ENCODE peak calls at places on chromosome 2, in ten cellular contexts. C, I, S, T, K, M, B, L, F and J are unnamed samples.

GRCh38 chr2:66570471-66570870 is 135.5 kb downstream of the MEIS1 start:
- DNase-seq in C (no peak), I (no peak), S (no peak), T (no peak), K (no peak), M (no peak), B (no peak), L (no peak), F (no peak), J (no peak)

GRCh38 chr2:232103140-232103737 is 141.7 kb downstream of the DIS3L2 start:
- DNase-seq in C (no peak), I (no peak), S (peak), T (no peak), K (no peak), M (no peak), B (no peak), L (no peak), F (no peak), J (no peak)

GRCh38 chr2:152344561-152345195 is 9.7 kb downstream of the FMNL2 start:
- DNase-seq in C (no peak), I (no peak), S (no peak), T (no peak), K (no peak), M (peak), B (no peak), L (no peak), F (no peak), J (no peak)

GRCh38 chr2:108370080-108370479 is 7.7 kb upstream of the SULT1C4 start:
- DNase-seq in C (no peak), I (no peak), S (no peak), T (no peak), K (no peak), M (peak), B (no peak), L (no peak), F (no peak), J (no peak)

GRCh38 chr2:163733301-163733938 is 2.4 kb downstream of the FIGN start:
- DNase-seq in C (no peak), I (peak), S (no peak), T (no peak), K (no peak), M (no peak), B (peak), L (no peak), F (no peak), J (no peak)

GRCh38 chr2:167706800-167707199 is 540.6 kb downstream of the STK39 start:
- DNase-seq in C (no peak), I (no peak), S (no peak), T (no peak), K (no peak), M (peak), B (no peak), L (no peak), F (no peak), J (no peak)

GRCh38 chr2:128593518-128594272 is 275.0 kb upstream of the HS6ST1 start:
- DNase-seq in C (no peak), I (peak), S (peak), T (no peak), K (no peak), M (no peak), B (no peak), L (no peak), F (no peak), J (peak)

GRCh38 chr2:44689516-44689915 is 252.0 kb upstream of the SIX3 start:
- DNase-seq in C (no peak), I (no peak), S (no peak), T (no peak), K (no peak), M (no peak), B (no peak), L (no peak), F (no peak), J (no peak)

GRCh38 chr2:54945401-54946219 is 104.6 kb downstream of the RTN4 start:
- DNase-seq in C (no peak), I (peak), S (peak), T (no peak), K (peak), M (peak), B (peak), L (no peak), F (peak), J (peak)

DNA sequence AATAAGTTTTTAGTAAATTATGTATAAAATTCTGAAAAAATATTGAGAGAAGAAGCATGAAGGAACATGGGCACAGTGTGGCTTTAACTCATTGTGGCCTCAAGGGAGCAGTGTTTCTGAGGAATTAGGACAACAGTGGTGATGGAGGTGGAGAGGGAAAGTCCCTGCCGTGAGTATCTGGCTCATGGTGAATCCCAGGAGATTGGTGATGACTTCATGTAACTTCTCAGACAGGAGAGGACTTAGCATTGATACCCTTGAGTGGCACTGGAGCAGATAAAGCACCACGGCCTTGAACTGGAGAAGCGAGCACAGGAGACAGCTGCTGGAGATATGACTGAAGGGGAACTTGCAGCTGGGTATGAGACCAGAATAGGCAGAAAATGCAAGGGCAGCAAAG is 35.0 kb upstream of the LRP1B start:
- DNase-seq in C (peak), I (no peak), S (peak), T (no peak), K (peak), M (peak), B (no peak), L (no peak), F (peak), J (no peak)
- TF ChIP-seq CTCF in C (peak), I (no peak), S (peak), T (no peak), K (peak), M (peak), B (no peak), L (no peak), F (peak), J (no peak)

GRCh38 chr2:149617476-149617875 is 29.9 kb upstream of the MMADHC start:
- DNase-seq in C (no peak), I (no peak), S (peak), T (no peak), K (no peak), M (no peak), B (no peak), L (no peak), F (no peak), J (no peak)
- TF ChIP-seq CTCF in C (no peak), I (no peak), S (no peak), T (no peak), K (no peak), M (no peak), B (no peak), L (no peak), F (no peak), J (no peak)

DNA sequence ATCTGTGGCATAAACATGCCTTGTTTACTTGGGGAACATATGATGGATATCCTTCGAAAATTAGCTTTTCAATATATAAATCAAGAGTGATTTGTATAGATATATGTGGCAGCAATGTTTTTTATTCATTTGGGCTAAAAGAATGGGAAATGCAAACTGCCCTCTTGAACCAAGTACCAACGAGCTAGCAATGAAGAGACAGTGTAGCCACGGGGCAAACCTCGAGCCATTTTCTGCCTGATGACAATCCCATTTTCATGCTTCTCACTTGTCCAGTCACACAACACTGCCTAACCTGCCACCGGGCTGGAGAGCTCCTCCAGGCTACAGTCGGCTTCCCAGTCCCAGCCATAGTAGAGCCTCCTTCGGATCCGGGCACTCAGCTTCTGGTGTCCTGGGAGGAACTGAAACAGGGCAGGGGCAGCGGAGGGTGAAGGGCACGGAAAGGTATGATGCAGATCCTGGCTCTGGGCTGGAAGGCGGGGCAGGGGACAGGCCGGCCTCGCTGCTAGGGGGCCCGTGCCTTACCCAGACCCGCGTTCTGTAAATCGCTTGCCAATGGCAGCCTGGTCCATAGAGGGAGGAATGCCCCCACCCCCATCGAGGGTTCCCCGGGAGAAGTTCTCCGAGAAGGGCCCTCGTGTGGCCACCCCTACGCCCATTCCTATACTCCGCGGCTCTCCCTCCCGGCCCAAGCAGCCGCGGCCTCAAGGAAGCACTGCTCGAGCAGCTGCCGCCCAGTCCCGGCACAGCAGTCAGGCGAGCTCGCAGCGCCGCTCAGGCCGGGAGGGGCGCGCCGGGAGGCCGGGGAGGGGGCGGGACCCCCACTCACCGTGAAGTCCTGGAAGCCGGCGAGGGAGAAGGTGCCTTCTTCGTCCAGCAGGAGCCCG is 552 bp downstream of the CNPPD1 start:
- DNase-seq in C (peak), I (peak), S (peak), T (peak), K (peak), M (no peak), B (peak), L (peak), F (peak), J (peak)
- TF ChIP-seq CTCF in C (no peak), I (no peak), S (no peak), T (no peak), K (no peak), M (peak), B (no peak), L (no peak), F (no peak), J (peak)

GRCh38 chr2:200618590-200619021 is 32.8 kb downstream of the AOX1 start:
- DNase-seq in C (no peak), I (no peak), S (no peak), T (no peak), K (peak), M (no peak), B (no peak), L (no peak), F (peak), J (no peak)
- TF ChIP-seq CTCF in C (peak), I (no peak), S (no peak), T (no peak), K (no peak), M (peak), B (no peak), L (no peak), F (peak), J (no peak)

DNA sequence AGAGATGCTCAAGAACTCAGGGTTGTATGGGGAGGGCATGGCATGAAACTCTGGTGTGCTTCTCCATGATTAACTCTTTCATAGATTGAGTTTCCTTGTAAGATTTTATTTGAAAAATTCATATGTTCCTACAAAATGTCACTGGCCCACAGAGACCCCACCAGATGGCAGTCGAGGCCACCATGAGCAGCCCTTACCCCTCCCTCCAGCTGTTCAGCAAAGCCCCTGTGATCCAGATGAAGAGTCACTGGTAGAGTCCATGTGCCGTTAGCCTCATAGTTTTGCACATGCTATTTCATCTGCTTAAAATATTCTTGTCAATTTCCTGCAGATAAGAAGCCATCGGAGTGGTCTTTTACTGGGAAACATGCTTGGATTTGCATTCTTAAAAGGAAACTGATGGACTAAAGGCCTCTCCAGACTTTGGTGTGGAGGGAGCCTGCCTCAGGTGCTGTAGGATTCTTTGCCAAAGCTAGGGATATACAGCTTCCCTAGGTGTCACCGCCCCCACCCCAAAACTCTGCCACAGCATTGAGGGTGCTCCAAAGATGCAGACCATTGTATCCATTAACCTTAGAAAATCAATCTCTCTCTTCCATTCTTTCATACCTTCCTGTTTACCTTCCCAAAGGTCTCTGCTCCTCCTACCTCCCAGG is 18.8 kb downstream of the ZNF385B start:
- DNase-seq in C (no peak), I (no peak), S (no peak), T (no peak), K (peak), M (peak), B (no peak), L (no peak), F (peak), J (no peak)
- TF ChIP-seq CTCF in C (peak), I (no peak), S (peak), T (no peak), K (peak), M (peak), B (no peak), L (no peak), F (peak), J (no peak)

GRCh38 chr2:200702646-200703118 is 109.0 kb upstream of the BZW1 start:
- DNase-seq in C (no peak), I (no peak), S (no peak), T (no peak), K (peak), M (peak), B (no peak), L (no peak), F (no peak), J (no peak)

GRCh38 chr2:200702044-200702443 is 109.7 kb upstream of the BZW1 start:
- DNase-seq in C (no peak), I (no peak), S (no peak), T (no peak), K (no peak), M (no peak), B (no peak), L (no peak), F (no peak), J (no peak)

GRCh38 chr2:200703926-200704637 is 107.6 kb upstream of the BZW1 start:
- DNase-seq in C (no peak), I (no peak), S (no peak), T (no peak), K (no peak), M (no peak), B (no peak), L (no peak), F (no peak), J (no peak)

GRCh38 chr2:200703132-200703925 is 108.4 kb upstream of the BZW1 start:
- DNase-seq in C (peak), I (no peak), S (peak), T (peak), K (peak), M (peak), B (no peak), L (no peak), F (peak), J (no peak)

GRCh38 chr2:200705305-200705985 is 106.3 kb upstream of the BZW1 start:
- DNase-seq in C (peak), I (no peak), S (peak), T (no peak), K (no peak), M (peak), B (no peak), L (no peak), F (no peak), J (no peak)
- TF ChIP-seq CTCF in C (peak), I (no peak), S (peak), T (no peak), K (no peak), M (peak), B (no peak), L (no peak), F (no peak), J (no peak)

GRCh38 chr2:137096693-137097092 is 331.3 kb downstream of the THSD7B start:
- DNase-seq in C (no peak), I (no peak), S (no peak), T (no peak), K (peak), M (peak), B (no peak), L (no peak), F (no peak), J (no peak)
- TF ChIP-seq CTCF in C (no peak), I (no peak), S (no peak), T (no peak), K (no peak), M (peak), B (no peak), L (no peak), F (peak), J (no peak)

DNA sequence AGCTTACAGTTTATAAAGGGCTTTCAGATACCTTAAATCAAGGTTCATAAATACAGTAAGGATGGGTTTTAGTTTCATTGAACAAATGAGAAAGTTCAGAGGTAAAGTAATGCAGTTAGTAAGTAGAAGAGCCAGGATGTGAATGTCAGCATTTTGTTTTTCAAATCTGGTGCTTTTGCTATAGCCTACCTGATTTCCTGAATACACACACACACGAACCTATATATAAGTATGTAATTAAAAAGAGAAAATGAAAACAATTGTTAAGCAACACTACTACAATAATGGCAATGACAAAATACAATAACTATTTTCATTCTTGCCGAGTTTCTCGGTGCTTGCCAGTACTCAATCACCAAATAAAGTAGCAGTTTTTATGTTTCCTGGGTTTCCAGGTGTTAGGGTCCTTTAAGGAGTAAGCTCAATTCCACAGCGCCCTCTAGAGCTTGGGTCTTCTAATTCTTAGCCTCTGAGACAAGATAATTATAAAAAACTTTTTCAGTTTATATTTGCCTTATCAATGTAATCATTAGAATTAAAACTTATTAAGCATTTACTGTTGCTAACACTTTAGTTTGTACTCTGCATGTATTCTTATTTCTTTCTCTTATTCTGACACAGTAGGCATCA is 512.9 kb upstream of the ACVR2A start:
- DNase-seq in C (no peak), I (peak), S (peak), T (no peak), K (peak), M (peak), B (no peak), L (no peak), F (peak), J (peak)
- TF ChIP-seq CTCF in C (no peak), I (peak), S (peak), T (no peak), K (peak), M (peak), B (no peak), L (no peak), F (peak), J (peak)

GRCh38 chr2:37997629-37998028 is 72.5 kb downstream of the RMDN2 start:
- DNase-seq in C (no peak), I (no peak), S (no peak), T (no peak), K (no peak), M (no peak), B (no peak), L (no peak), F (no peak), J (no peak)

GRCh38 chr2:37992631-37993030 is 67.5 kb downstream of the RMDN2 start:
- DNase-seq in C (no peak), I (no peak), S (no peak), T (no peak), K (no peak), M (no peak), B (no peak), L (no peak), F (no peak), J (no peak)

DNA sequence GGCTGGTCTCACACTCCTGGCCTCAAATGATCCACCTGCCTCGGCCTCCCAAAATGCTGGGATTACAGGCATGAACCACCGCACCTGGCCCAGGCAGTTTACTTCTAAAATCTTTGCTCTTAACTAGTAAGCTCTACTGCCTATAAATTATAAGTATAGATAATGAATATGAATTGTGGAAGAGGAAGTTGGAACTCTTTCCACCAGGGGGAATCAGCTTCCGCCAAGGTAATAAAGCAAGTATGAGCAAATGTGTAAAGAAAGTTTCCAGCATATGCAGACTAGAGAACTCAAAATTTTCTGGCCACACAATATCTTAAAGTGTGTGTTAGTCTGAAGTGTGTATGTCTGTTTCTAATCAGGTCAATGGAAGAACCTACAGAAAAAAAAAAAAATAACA is 68.0 kb downstream of the RMDN2 start:
- DNase-seq in C (no peak), I (no peak), S (no peak), T (no peak), K (no peak), M (no peak), B (no peak), L (no peak), F (peak), J (no peak)
- TF ChIP-seq CTCF in C (no peak), I (no peak), S (no peak), T (no peak), K (no peak), M (no peak), B (no peak), L (no peak), F (no peak), J (no peak)

DNA sequence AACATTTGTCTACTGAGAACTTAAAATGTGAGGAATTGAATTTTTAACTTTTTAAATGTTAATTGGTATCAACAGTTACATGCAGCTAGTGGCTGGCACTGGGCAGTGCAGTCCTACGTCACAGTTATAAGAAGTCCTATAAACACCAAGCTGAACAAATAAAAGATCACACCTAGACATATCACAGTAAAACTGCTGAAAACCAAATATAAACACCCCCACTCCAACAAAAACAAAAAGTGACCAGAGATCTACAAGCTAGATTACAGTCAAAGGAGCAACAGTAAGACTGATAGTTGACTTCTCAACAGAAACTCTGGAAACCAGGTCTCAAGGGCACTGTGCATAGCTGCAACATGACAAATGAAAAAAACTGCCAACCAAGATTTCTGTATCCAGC is 19.4 kb downstream of the TLK1 start:
- DNase-seq in C (no peak), I (no peak), S (peak), T (no peak), K (no peak), M (no peak), B (no peak), L (no peak), F (no peak), J (no peak)
- TF ChIP-seq CTCF in C (no peak), I (no peak), S (peak), T (no peak), K (no peak), M (no peak), B (no peak), L (no peak), F (no peak), J (no peak)